ENCODE peak calls at places on chromosomes 12 and 14, in nine cellular contexts. L is MM.1S, G is B cell, P is PC-3, E is upper lobe of right lung, Z is progenitor cell of endocrine pancreas, X is glutamatergic neuron, K is GM13977, R is WTC11. U is an unnamed sample.

GRCh38 chr12:23140710-23141109 is 515.7 kb downstream of the ETNK1 start:
- DNase-seq in L (no peak), G (no peak), P (no peak), E (no peak), Z (no peak), X (no peak), K (no peak), R (no peak), U (no peak)

GRCh38 chr14:32075636-32076277 is 1.3 kb upstream of the ARHGAP5 start:
- DNase-seq in L (no peak), G (no peak), P (peak; percentile 18), E (no peak), Z (peak; percentile 31), X (peak; percentile 52), K (peak; percentile 25), R (peak; percentile 37), U (no peak)

GRCh38 chr14:106652494-106652893 is 1126.1 kb downstream of the TMEM121 start:
- DNase-seq in L (no peak), G (no peak), P (no peak), E (no peak), Z (no peak), X (no peak), K (peak; percentile 36), R (no peak), U (no peak)

GRCh38 chr12:102300824-102301461 is 103.3 kb upstream of the PMCH start:
- DNase-seq in L (peak; percentile 80), G (no peak), P (peak; percentile 35), E (no peak), Z (no peak), X (no peak), K (peak; percentile 43), R (peak; percentile 21), U (no peak)

GRCh38 chr14:104794099-104794498 is 1.4 kb downstream of the AKT1 start:
- DNase-seq in L (no peak), G (no peak), P (peak; percentile 39), E (peak; percentile 87), Z (peak; percentile 34), X (no peak), K (peak; percentile 79), R (peak; percentile 89), U (no peak)

GRCh38 chr14:73785834-73786631 is 65.6 kb upstream of the PTGR2 start:
- DNase-seq in L (no peak), G (peak; percentile 69), P (peak; percentile 86), E (peak; percentile 88), Z (peak; percentile 38), X (peak; percentile 49), K (peak; percentile 52), R (peak; percentile 50), U (peak; percentile 59)

GRCh38 chr12:90152897-90153624 is 444.4 kb upstream of the ATP2B1 start:
- DNase-seq in L (no peak), G (no peak), P (peak; percentile 64), E (no peak), Z (no peak), X (no peak), K (no peak), R (peak; percentile 15), U (no peak)

GRCh38 chr12:75670175-75670574 is 158.8 kb upstream of the KRR1 start:
- DNase-seq in L (no peak), G (no peak), P (no peak), E (no peak), Z (no peak), X (no peak), K (no peak), R (no peak), U (no peak)

GRCh38 chr14:22824711-22825359 is 4.9 kb upstream of the MRPL52 start:
- DNase-seq in L (peak; percentile 31), G (no peak), P (peak; percentile 90), E (no peak), Z (no peak), X (no peak), K (peak; percentile 33), R (no peak), U (no peak)

GRCh38 chr14:22829661-22830328 is at the start of gene MRPL52:
- DNase-seq in L (peak; percentile 81), G (peak; percentile 91), P (peak; percentile 92), E (peak; percentile 95), Z (peak; percentile 53), X (peak; percentile 82), K (peak; percentile 91), R (peak; percentile 72), U (peak; percentile 77)

GRCh38 chr14:22835505-22835904 is 880 bp upstream of the MMP14 start:
- DNase-seq in L (no peak), G (no peak), P (no peak), E (no peak), Z (no peak), X (no peak), K (no peak), R (no peak), U (no peak)

DNA sequence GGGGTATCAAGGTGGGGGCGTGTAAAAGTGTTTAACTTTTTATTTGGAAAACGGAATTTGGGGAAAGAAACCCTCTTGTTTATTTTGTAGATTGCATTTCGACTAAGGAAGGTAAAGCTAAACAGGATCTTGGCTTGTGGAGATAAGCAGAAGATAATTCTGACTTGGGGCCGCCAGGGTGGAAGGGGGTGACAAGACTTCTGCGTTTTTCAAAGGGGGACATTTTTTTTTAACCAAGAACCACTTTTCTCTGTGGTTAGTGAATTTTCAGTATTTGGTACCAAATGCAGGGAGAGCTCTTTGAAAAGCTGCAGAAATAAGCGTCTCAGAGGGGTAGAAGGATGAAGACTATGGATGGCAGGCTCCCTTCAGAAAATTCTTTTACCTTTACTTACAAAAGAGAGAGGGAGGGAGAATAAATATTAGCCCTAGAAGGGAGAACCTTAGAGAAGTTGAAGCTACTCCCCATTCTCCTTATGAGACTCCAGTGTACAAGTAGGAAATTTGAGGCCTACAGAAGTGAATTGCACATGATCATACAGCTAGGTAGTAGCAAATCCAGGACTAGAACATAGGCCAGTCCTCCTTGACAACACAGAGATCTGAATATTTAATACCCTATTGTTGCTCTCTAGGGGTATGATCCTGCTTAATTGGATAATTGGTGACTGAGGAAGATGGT is 783 bp downstream of the MRPL52 start:
- DNase-seq in L (no peak), G (no peak), P (no peak), E (no peak), Z (no peak), X (no peak), K (no peak), R (no peak), U (no peak)
- TF ChIP-seq CTCF in L (no peak), G (no peak), P (no peak), E (no peak), Z (no peak), X (no peak), K (no peak), R (no peak), U (no peak)

GRCh38 chr12:57416039-57416996 is 14.5 kb downstream of the R3HDM2 start:
- DNase-seq in L (no peak), G (no peak), P (peak; percentile 31), E (no peak), Z (no peak), X (no peak), K (no peak), R (no peak), U (no peak)

GRCh38 chr12:57420482-57420881 is 10.4 kb downstream of the R3HDM2 start:
- DNase-seq in L (no peak), G (no peak), P (no peak), E (no peak), Z (no peak), X (no peak), K (no peak), R (no peak), U (no peak)

GRCh38 chr12:57419495-57419894 is 11.3 kb downstream of the R3HDM2 start:
- DNase-seq in L (no peak), G (no peak), P (no peak), E (no peak), Z (no peak), X (no peak), K (no peak), R (no peak), U (no peak)

DNA sequence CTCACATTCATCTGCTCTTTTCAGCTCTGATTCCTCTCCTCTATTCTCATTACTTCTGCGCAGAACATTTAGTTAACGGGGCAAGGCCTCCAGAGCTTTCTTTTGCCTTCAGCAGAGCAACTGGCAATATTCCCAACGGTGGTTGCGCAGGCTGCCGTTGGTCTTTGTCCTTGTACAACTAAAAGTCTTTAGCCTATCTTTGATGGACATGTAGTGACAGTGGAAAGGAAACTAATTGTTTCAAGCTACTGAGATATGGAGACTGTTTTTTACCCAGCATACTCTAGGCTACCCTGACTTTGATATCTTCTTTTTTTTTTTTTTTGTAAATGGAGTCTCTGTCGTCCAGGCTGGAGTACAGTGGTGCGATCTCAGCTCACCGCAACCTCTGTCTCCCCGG is 12.6 kb downstream of the R3HDM2 start:
- DNase-seq in L (no peak), G (no peak), P (no peak), E (no peak), Z (no peak), X (no peak), K (no peak), R (no peak), U (no peak)
- TF ChIP-seq CTCF in L (no peak), G (no peak), P (no peak), E (no peak), Z (no peak), X (no peak), K (no peak), R (no peak), U (no peak)

DNA sequence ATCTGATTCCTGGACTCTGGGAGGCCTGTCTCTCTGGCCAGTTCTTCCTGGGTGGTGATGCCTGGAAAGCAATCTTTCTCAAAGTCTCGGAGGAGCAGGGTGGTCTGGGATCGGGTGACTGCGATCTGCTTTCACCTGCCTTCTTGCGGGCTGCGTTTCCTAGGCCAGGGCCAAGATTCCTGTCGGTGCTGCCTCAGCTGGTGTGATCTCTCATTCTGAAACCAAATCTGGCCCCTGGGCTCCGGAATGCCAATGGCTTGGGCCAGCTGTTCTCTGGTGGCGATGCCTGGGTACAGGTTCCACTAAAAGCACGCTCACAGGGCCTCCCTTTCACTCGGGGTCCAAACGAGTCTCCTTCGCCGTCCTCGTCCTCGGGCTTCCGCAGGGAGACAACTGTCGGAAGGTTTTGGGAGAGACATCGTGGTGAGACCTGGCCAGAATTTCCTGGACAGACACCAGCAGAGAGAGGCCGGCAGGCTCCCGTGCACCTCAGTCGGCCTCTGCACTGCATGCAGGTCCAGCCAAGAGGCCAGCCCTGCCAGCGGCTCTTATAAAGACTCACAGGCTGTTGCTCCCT is 187.1 kb downstream of the ALG10 start:
- DNase-seq in L (no peak), G (no peak), P (no peak), E (no peak), Z (no peak), X (no peak), K (no peak), R (no peak), U (no peak)
- TF ChIP-seq CTCF in L (no peak), G (no peak), P (no peak), E (no peak), Z (no peak), X (no peak), K (no peak), R (no peak), U (no peak)

DNA sequence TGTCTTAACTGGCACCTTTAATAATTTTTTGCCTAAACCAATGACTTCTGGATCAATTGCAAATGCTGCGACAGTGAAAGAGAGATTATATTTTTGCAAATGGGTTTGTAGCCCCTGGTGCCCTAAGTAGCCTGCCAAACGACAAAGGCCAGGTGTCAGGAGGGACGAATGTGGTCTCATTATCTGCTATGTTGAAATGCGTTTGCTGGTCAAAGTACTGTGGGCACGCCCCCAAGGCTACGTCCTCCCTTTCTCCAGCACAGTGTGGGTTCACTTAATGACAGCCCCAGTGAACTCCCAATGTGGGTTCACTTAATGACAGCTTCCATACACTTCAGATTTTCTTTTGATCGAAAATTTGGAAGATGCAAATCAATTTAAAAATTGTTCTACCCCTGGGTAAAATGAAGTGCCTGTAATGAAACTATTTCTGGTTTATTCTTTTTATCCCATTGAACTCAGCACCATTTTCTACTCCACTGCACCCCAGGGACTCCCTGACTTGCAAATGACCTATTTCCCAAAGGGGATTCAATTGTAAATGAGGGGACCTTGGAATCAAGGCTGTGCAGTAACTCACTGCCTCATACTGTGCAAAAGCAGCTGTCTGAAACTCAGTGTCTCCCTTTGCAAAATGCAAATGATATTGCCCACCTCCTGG is 1.4 kb downstream of the SERPINA11 start:
- DNase-seq in L (no peak), G (no peak), P (no peak), E (no peak), Z (no peak), X (no peak), K (no peak), R (peak; percentile 58), U (no peak)
- TF ChIP-seq CTCF in L (no peak), G (no peak), P (no peak), E (no peak), Z (no peak), X (no peak), K (no peak), R (no peak), U (no peak)